ENCODE peak calls at places on chromosomes 11 and 22, in nine cellular contexts. One of them, this sample, is unnamed.

GRCh38 chr11:44608654-44609027 is 43.2 kb downstream of the CD82 start:
- DNase-seq in NCI-H345: peak
- DNase-seq in dermis microvascular lymphatic vessel endothelial cell: no peak
- DNase-seq in NCI-H1105 treated with DMSO at 0.1 percent for 48 hours: peak
- DNase-seq in SW480: no peak
- DNase-seq in heart right ventricle: no peak
- DNase-seq in left ventricle myocardium inferior: no peak
- DNase-seq in substantia nigra: no peak
- DNase-seq in HEK293T: no peak
- DNase-seq in this sample: no peak

GRCh38 chr11:130549393-130549999 is 101.1 kb downstream of the ADAMTS15 start:
- DNase-seq in NCI-H345: no peak
- DNase-seq in dermis microvascular lymphatic vessel endothelial cell: no peak
- DNase-seq in NCI-H1105 treated with DMSO at 0.1 percent for 48 hours: no peak
- DNase-seq in SW480: no peak
- DNase-seq in heart right ventricle: no peak
- DNase-seq in left ventricle myocardium inferior: no peak
- DNase-seq in substantia nigra: no peak
- DNase-seq in HEK293T: no peak
- DNase-seq in this sample: no peak

GRCh38 chr11:93490996-93491618 is 52.1 kb downstream of the SMCO4 start:
- DNase-seq in NCI-H345: no peak
- DNase-seq in dermis microvascular lymphatic vessel endothelial cell: no peak
- DNase-seq in NCI-H1105 treated with DMSO at 0.1 percent for 48 hours: no peak
- DNase-seq in SW480: no peak
- DNase-seq in heart right ventricle: no peak
- DNase-seq in left ventricle myocardium inferior: no peak
- DNase-seq in substantia nigra: no peak
- DNase-seq in HEK293T: no peak
- DNase-seq in this sample: no peak

GRCh38 chr11:70636659-70637058 is 238.3 kb downstream of the CTTN start:
- DNase-seq in NCI-H345: no peak
- DNase-seq in dermis microvascular lymphatic vessel endothelial cell: no peak
- DNase-seq in NCI-H1105 treated with DMSO at 0.1 percent for 48 hours: no peak
- DNase-seq in SW480: no peak
- DNase-seq in heart right ventricle: no peak
- DNase-seq in left ventricle myocardium inferior: no peak
- DNase-seq in substantia nigra: no peak
- DNase-seq in HEK293T: no peak
- DNase-seq in this sample: no peak

GRCh38 chr11:127018683-127019279 is 18.2 kb upstream of the KIRREL3 start:
- DNase-seq in NCI-H345: no peak
- DNase-seq in dermis microvascular lymphatic vessel endothelial cell: no peak
- DNase-seq in NCI-H1105 treated with DMSO at 0.1 percent for 48 hours: no peak
- DNase-seq in SW480: no peak
- DNase-seq in heart right ventricle: no peak
- DNase-seq in left ventricle myocardium inferior: no peak
- DNase-seq in substantia nigra: no peak
- DNase-seq in HEK293T: no peak
- DNase-seq in this sample: no peak

GRCh38 chr11:36300651-36301050 is 4.6 kb downstream of the PRR5L start:
- DNase-seq in NCI-H345: no peak
- DNase-seq in dermis microvascular lymphatic vessel endothelial cell: peak
- DNase-seq in NCI-H1105 treated with DMSO at 0.1 percent for 48 hours: peak
- DNase-seq in SW480: no peak
- DNase-seq in heart right ventricle: peak
- DNase-seq in left ventricle myocardium inferior: peak
- DNase-seq in substantia nigra: peak
- DNase-seq in HEK293T: no peak
- DNase-seq in this sample: no peak

GRCh38 chr11:107018274-107018901 is at the start of gene GUCY1A2:
- DNase-seq in NCI-H345: peak
- DNase-seq in dermis microvascular lymphatic vessel endothelial cell: peak
- DNase-seq in NCI-H1105 treated with DMSO at 0.1 percent for 48 hours: peak
- DNase-seq in SW480: no peak
- DNase-seq in heart right ventricle: peak
- DNase-seq in left ventricle myocardium inferior: peak
- DNase-seq in substantia nigra: peak
- DNase-seq in HEK293T: peak
- DNase-seq in this sample: no peak

GRCh38 chr11:107787733-107788132 is 70.9 kb downstream of the SLC35F2 start:
- DNase-seq in NCI-H345: no peak
- DNase-seq in dermis microvascular lymphatic vessel endothelial cell: no peak
- DNase-seq in NCI-H1105 treated with DMSO at 0.1 percent for 48 hours: no peak
- DNase-seq in SW480: no peak
- DNase-seq in heart right ventricle: no peak
- DNase-seq in left ventricle myocardium inferior: no peak
- DNase-seq in substantia nigra: no peak
- DNase-seq in HEK293T: no peak
- DNase-seq in this sample: no peak

GRCh38 chr11:69178819-69179482 is 23.2 kb downstream of the SMIM38 start:
- DNase-seq in NCI-H345: peak
- DNase-seq in dermis microvascular lymphatic vessel endothelial cell: no peak
- DNase-seq in NCI-H1105 treated with DMSO at 0.1 percent for 48 hours: no peak
- DNase-seq in SW480: no peak
- DNase-seq in heart right ventricle: no peak
- DNase-seq in left ventricle myocardium inferior: no peak
- DNase-seq in substantia nigra: no peak
- DNase-seq in HEK293T: no peak
- DNase-seq in this sample: no peak

GRCh38 chr11:59263225-59263894 is 50.6 kb upstream of the MPEG1 start:
- DNase-seq in NCI-H345: no peak
- DNase-seq in dermis microvascular lymphatic vessel endothelial cell: peak
- DNase-seq in NCI-H1105 treated with DMSO at 0.1 percent for 48 hours: no peak
- DNase-seq in SW480: peak
- DNase-seq in heart right ventricle: no peak
- DNase-seq in left ventricle myocardium inferior: no peak
- DNase-seq in substantia nigra: no peak
- DNase-seq in HEK293T: no peak
- DNase-seq in this sample: peak

GRCh38 chr11:2558861-2559526 is 114.2 kb downstream of the KCNQ1 start:
- DNase-seq in NCI-H345: no peak
- DNase-seq in dermis microvascular lymphatic vessel endothelial cell: no peak
- DNase-seq in NCI-H1105 treated with DMSO at 0.1 percent for 48 hours: no peak
- DNase-seq in SW480: no peak
- DNase-seq in heart right ventricle: no peak
- DNase-seq in left ventricle myocardium inferior: no peak
- DNase-seq in substantia nigra: no peak
- DNase-seq in HEK293T: no peak
- DNase-seq in this sample: no peak

GRCh38 chr22:49824185-49824925 is 3.3 kb downstream of the BRD1 start:
- DNase-seq in NCI-H345: no peak
- DNase-seq in dermis microvascular lymphatic vessel endothelial cell: no peak
- DNase-seq in NCI-H1105 treated with DMSO at 0.1 percent for 48 hours: no peak
- DNase-seq in SW480: no peak
- DNase-seq in heart right ventricle: no peak
- DNase-seq in left ventricle myocardium inferior: no peak
- DNase-seq in substantia nigra: no peak
- DNase-seq in HEK293T: no peak
- DNase-seq in this sample: no peak

GRCh38 chr11:108559904-108560303 is 33.7 kb downstream of the EXPH5 start:
- DNase-seq in NCI-H345: no peak
- DNase-seq in dermis microvascular lymphatic vessel endothelial cell: no peak
- DNase-seq in NCI-H1105 treated with DMSO at 0.1 percent for 48 hours: no peak
- DNase-seq in SW480: no peak
- DNase-seq in heart right ventricle: no peak
- DNase-seq in left ventricle myocardium inferior: no peak
- DNase-seq in substantia nigra: no peak
- DNase-seq in HEK293T: no peak
- DNase-seq in this sample: no peak

GRCh38 chr22:25838960-25839741 is 97.2 kb downstream of the MYO18B start:
- DNase-seq in NCI-H345: no peak
- DNase-seq in dermis microvascular lymphatic vessel endothelial cell: no peak
- DNase-seq in NCI-H1105 treated with DMSO at 0.1 percent for 48 hours: no peak
- DNase-seq in SW480: no peak
- DNase-seq in heart right ventricle: no peak
- DNase-seq in left ventricle myocardium inferior: no peak
- DNase-seq in substantia nigra: no peak
- DNase-seq in HEK293T: no peak
- DNase-seq in this sample: no peak

GRCh38 chr11:65506316-65506769 is 7.5 kb downstream of the MALAT1 start:
- DNase-seq in NCI-H345: no peak
- DNase-seq in dermis microvascular lymphatic vessel endothelial cell: no peak
- DNase-seq in NCI-H1105 treated with DMSO at 0.1 percent for 48 hours: peak
- DNase-seq in SW480: peak
- DNase-seq in heart right ventricle: no peak
- DNase-seq in left ventricle myocardium inferior: no peak
- DNase-seq in substantia nigra: no peak
- DNase-seq in HEK293T: no peak
- DNase-seq in this sample: no peak

GRCh38 chr11:66743271-66743968 is 14.4 kb upstream of the SPTBN2 start:
- DNase-seq in NCI-H345: no peak
- DNase-seq in dermis microvascular lymphatic vessel endothelial cell: no peak
- DNase-seq in NCI-H1105 treated with DMSO at 0.1 percent for 48 hours: no peak
- DNase-seq in SW480: no peak
- DNase-seq in heart right ventricle: no peak
- DNase-seq in left ventricle myocardium inferior: no peak
- DNase-seq in substantia nigra: no peak
- DNase-seq in HEK293T: no peak
- DNase-seq in this sample: peak

GRCh38 chr11:8717876-8718753 is 35.5 kb downstream of the RPL27A start:
- DNase-seq in NCI-H345: no peak
- DNase-seq in dermis microvascular lymphatic vessel endothelial cell: peak
- DNase-seq in NCI-H1105 treated with DMSO at 0.1 percent for 48 hours: no peak
- DNase-seq in SW480: no peak
- DNase-seq in heart right ventricle: peak
- DNase-seq in left ventricle myocardium inferior: peak
- DNase-seq in substantia nigra: no peak
- DNase-seq in HEK293T: no peak
- DNase-seq in this sample: no peak

GRCh38 chr11:12997168-12997567 is 11.9 kb upstream of the RASSF10 start:
- DNase-seq in NCI-H345: no peak
- DNase-seq in dermis microvascular lymphatic vessel endothelial cell: no peak
- DNase-seq in NCI-H1105 treated with DMSO at 0.1 percent for 48 hours: no peak
- DNase-seq in SW480: no peak
- DNase-seq in heart right ventricle: no peak
- DNase-seq in left ventricle myocardium inferior: no peak
- DNase-seq in substantia nigra: no peak
- DNase-seq in HEK293T: no peak
- DNase-seq in this sample: no peak

GRCh38 chr11:66637557-66638176 is 836 bp upstream of the RBM4 start:
- DNase-seq in NCI-H345: no peak
- DNase-seq in dermis microvascular lymphatic vessel endothelial cell: no peak
- DNase-seq in NCI-H1105 treated with DMSO at 0.1 percent for 48 hours: peak
- DNase-seq in SW480: peak
- DNase-seq in heart right ventricle: no peak
- DNase-seq in left ventricle myocardium inferior: no peak
- DNase-seq in substantia nigra: no peak
- DNase-seq in HEK293T: peak
- DNase-seq in this sample: no peak

GRCh38 chr22:43417555-43417954 is 5.7 kb downstream of the MPPED1 start:
- DNase-seq in NCI-H345: no peak
- DNase-seq in dermis microvascular lymphatic vessel endothelial cell: no peak
- DNase-seq in NCI-H1105 treated with DMSO at 0.1 percent for 48 hours: no peak
- DNase-seq in SW480: no peak
- DNase-seq in heart right ventricle: no peak
- DNase-seq in left ventricle myocardium inferior: no peak
- DNase-seq in substantia nigra: no peak
- DNase-seq in HEK293T: no peak
- DNase-seq in this sample: no peak

GRCh38 chr11:44943118-44943517 is 7.6 kb downstream of the TP53I11 start:
- DNase-seq in NCI-H345: peak
- DNase-seq in dermis microvascular lymphatic vessel endothelial cell: peak
- DNase-seq in NCI-H1105 treated with DMSO at 0.1 percent for 48 hours: no peak
- DNase-seq in SW480: no peak
- DNase-seq in heart right ventricle: no peak
- DNase-seq in left ventricle myocardium inferior: no peak
- DNase-seq in substantia nigra: no peak
- DNase-seq in HEK293T: no peak
- DNase-seq in this sample: no peak

GRCh38 chr22:40009231-40009769 is 14.5 kb downstream of the FAM83F start:
- DNase-seq in NCI-H345: no peak
- DNase-seq in dermis microvascular lymphatic vessel endothelial cell: no peak
- DNase-seq in NCI-H1105 treated with DMSO at 0.1 percent for 48 hours: no peak
- DNase-seq in SW480: peak
- DNase-seq in heart right ventricle: no peak
- DNase-seq in left ventricle myocardium inferior: no peak
- DNase-seq in substantia nigra: no peak
- DNase-seq in HEK293T: no peak
- DNase-seq in this sample: no peak

GRCh38 chr11:113242767-113243397 is 71.5 kb upstream of the TTC12 start:
- DNase-seq in NCI-H345: no peak
- DNase-seq in dermis microvascular lymphatic vessel endothelial cell: no peak
- DNase-seq in NCI-H1105 treated with DMSO at 0.1 percent for 48 hours: no peak
- DNase-seq in SW480: no peak
- DNase-seq in heart right ventricle: no peak
- DNase-seq in left ventricle myocardium inferior: no peak
- DNase-seq in substantia nigra: peak
- DNase-seq in HEK293T: no peak
- DNase-seq in this sample: no peak

GRCh38 chr11:134599180-134599810 is 187.3 kb upstream of the B3GAT1 start:
- DNase-seq in NCI-H345: no peak
- DNase-seq in dermis microvascular lymphatic vessel endothelial cell: no peak
- DNase-seq in NCI-H1105 treated with DMSO at 0.1 percent for 48 hours: no peak
- DNase-seq in SW480: peak
- DNase-seq in heart right ventricle: no peak
- DNase-seq in left ventricle myocardium inferior: no peak
- DNase-seq in substantia nigra: no peak
- DNase-seq in HEK293T: no peak
- DNase-seq in this sample: no peak

GRCh38 chr11:45919276-45919675 is 1.6 kb upstream of the PEX16 start:
- DNase-seq in NCI-H345: no peak
- DNase-seq in dermis microvascular lymphatic vessel endothelial cell: no peak
- DNase-seq in NCI-H1105 treated with DMSO at 0.1 percent for 48 hours: no peak
- DNase-seq in SW480: no peak
- DNase-seq in heart right ventricle: no peak
- DNase-seq in left ventricle myocardium inferior: no peak
- DNase-seq in substantia nigra: no peak
- DNase-seq in HEK293T: no peak
- DNase-seq in this sample: no peak

GRCh38 chr22:39773976-39774539 is 119.5 kb downstream of the ENTHD1 start:
- DNase-seq in NCI-H345: no peak
- DNase-seq in dermis microvascular lymphatic vessel endothelial cell: peak
- DNase-seq in NCI-H1105 treated with DMSO at 0.1 percent for 48 hours: no peak
- DNase-seq in SW480: peak
- DNase-seq in heart right ventricle: no peak
- DNase-seq in left ventricle myocardium inferior: no peak
- DNase-seq in substantia nigra: no peak
- DNase-seq in HEK293T: no peak
- DNase-seq in this sample: peak

GRCh38 chr11:20050048-20050447 is 110.2 kb downstream of the DBX1 start:
- DNase-seq in NCI-H345: no peak
- DNase-seq in dermis microvascular lymphatic vessel endothelial cell: no peak
- DNase-seq in NCI-H1105 treated with DMSO at 0.1 percent for 48 hours: no peak
- DNase-seq in SW480: no peak
- DNase-seq in heart right ventricle: no peak
- DNase-seq in left ventricle myocardium inferior: no peak
- DNase-seq in substantia nigra: no peak
- DNase-seq in HEK293T: no peak
- DNase-seq in this sample: no peak

GRCh38 chr11:111298466-111299110 is at the start of gene POU2AF3:
- DNase-seq in NCI-H345: no peak
- DNase-seq in dermis microvascular lymphatic vessel endothelial cell: no peak
- DNase-seq in NCI-H1105 treated with DMSO at 0.1 percent for 48 hours: no peak
- DNase-seq in SW480: no peak
- DNase-seq in heart right ventricle: no peak
- DNase-seq in left ventricle myocardium inferior: no peak
- DNase-seq in substantia nigra: no peak
- DNase-seq in HEK293T: no peak
- DNase-seq in this sample: no peak

GRCh38 chr11:65663634-65664200 is 1.0 kb upstream of the RELA start:
- DNase-seq in NCI-H345: no peak
- DNase-seq in dermis microvascular lymphatic vessel endothelial cell: peak
- DNase-seq in NCI-H1105 treated with DMSO at 0.1 percent for 48 hours: peak
- DNase-seq in SW480: no peak
- DNase-seq in heart right ventricle: peak
- DNase-seq in left ventricle myocardium inferior: peak
- DNase-seq in substantia nigra: peak
- DNase-seq in HEK293T: peak
- DNase-seq in this sample: no peak

GRCh38 chr22:45503071-45503815 is 560 bp downstream of the FBLN1 start:
- DNase-seq in NCI-H345: no peak
- DNase-seq in dermis microvascular lymphatic vessel endothelial cell: no peak
- DNase-seq in NCI-H1105 treated with DMSO at 0.1 percent for 48 hours: no peak
- DNase-seq in SW480: no peak
- DNase-seq in heart right ventricle: no peak
- DNase-seq in left ventricle myocardium inferior: no peak
- DNase-seq in substantia nigra: no peak
- DNase-seq in HEK293T: no peak
- DNase-seq in this sample: no peak

GRCh38 chr11:11499300-11499699 is 122.5 kb downstream of the GALNT18 start:
- DNase-seq in NCI-H345: no peak
- DNase-seq in dermis microvascular lymphatic vessel endothelial cell: no peak
- DNase-seq in NCI-H1105 treated with DMSO at 0.1 percent for 48 hours: no peak
- DNase-seq in SW480: no peak
- DNase-seq in heart right ventricle: no peak
- DNase-seq in left ventricle myocardium inferior: no peak
- DNase-seq in substantia nigra: no peak
- DNase-seq in HEK293T: no peak
- DNase-seq in this sample: no peak